ENCODE peak calls at places on chromosomes 4 and X, in six cellular contexts. U is aorta, M is small intestine, Y is astrocyte, Z is breast epithelium, R is MG63. Q is an unnamed sample.
A peak's percentile ranks its signal among the peaks of the same experiment; 100 is the strongest.

GRCh38 chrX:134803551-134804183 is 145.4 kb upstream of the PLAC1 start:
- DNase-seq in M (peak; percentile 14), R (no peak), Z (no peak), U (no peak), Y (peak; percentile 4), Q (no peak)

GRCh38 chrX:142250502-142250901 is 45.4 kb upstream of the MAGEC2 start:
- DNase-seq in M (no peak), Y (no peak), R (no peak), Z (no peak), U (no peak), Q (no peak)

GRCh38 chr4:99625369-99625768 is 32.3 kb downstream of the C4orf54 start:
- DNase-seq in Z (no peak), R (no peak), M (no peak), Y (no peak), U (no peak), Q (no peak)

GRCh38 chrX:72020788-72021187 is 110.1 kb downstream of the NHSL2 start:
- DNase-seq in R (no peak), U (no peak), Y (no peak), M (no peak), Z (no peak), Q (no peak)

GRCh38 chr4:45325112-45325462 is 598.7 kb upstream of the GNPDA2 start:
- DNase-seq in M (no peak), R (no peak), U (no peak), Y (no peak), Z (no peak), Q (no peak)

GRCh38 chr4:109996531-109996930 is 83.8 kb downstream of the EGF start:
- DNase-seq in U (no peak), M (no peak), Y (no peak), Z (no peak), R (peak; percentile 1), Q (no peak)

GRCh38 chr4:101345271-101345595 is 2.1 kb downstream of the PPP3CA start:
- DNase-seq in U (no peak), Z (no peak), Y (no peak), M (peak; percentile 20), R (no peak), Q (no peak)

GRCh38 chr4:184826315-184827266 is 823 bp upstream of the ACSL1 start:
- DNase-seq in Z (no peak), U (no peak), M (peak; percentile 31), Y (no peak), R (peak; percentile 9), Q (no peak)

GRCh38 chr4:102438873-102439614 is 62.1 kb upstream of the NFKB1 start:
- DNase-seq in R (no peak), M (peak; percentile 15), Y (peak; percentile 80), U (no peak), Z (no peak), Q (no peak)

GRCh38 chrX:44775726-44776125 is 68.1 kb upstream of the DUSP21 start:
- DNase-seq in Z (no peak), M (no peak), U (no peak), R (no peak), Y (no peak), Q (no peak)

GRCh38 chrX:78514852-78515251 is 144.3 kb downstream of the RTL3 start:
- DNase-seq in Z (no peak), R (no peak), U (no peak), Y (peak; percentile 4), M (no peak), Q (peak; percentile 54)

GRCh38 chrX:11341274-11342256 is 48.4 kb downstream of the AMELX start:
- DNase-seq in R (peak; percentile 86), Y (peak; percentile 79), U (peak; percentile 86), Z (no peak), M (no peak), Q (no peak)

GRCh38 chrX:19532709-19533108 is 17.4 kb upstream of the MAP3K15 start:
- DNase-seq in Y (no peak), R (no peak), M (no peak), Z (no peak), U (no peak), Q (no peak)

GRCh38 chr4:123616970-123617392 is 220.4 kb downstream of the SPRY1 start:
- DNase-seq in R (no peak), M (peak; percentile 69), Z (peak; percentile 33), Y (no peak), U (no peak), Q (no peak)

GRCh38 chrX:41382699-41383645 is 49.0 kb downstream of the DDX3X start:
- DNase-seq in U (peak; percentile 3), R (no peak), M (peak; percentile 88), Z (no peak), Y (peak; percentile 22), Q (no peak)

GRCh38 chrX:154804957-154805695 is at the start of gene MPP1:
- DNase-seq in M (peak; percentile 80), Z (peak; percentile 32), Y (peak; percentile 52), U (peak; percentile 89), R (peak; percentile 68), Q (no peak)

GRCh38 chrX:123339201-123339905 is 155.3 kb downstream of the GRIA3 start:
- DNase-seq in U (no peak), Y (peak; percentile 73), M (peak; percentile 0), R (no peak), Z (no peak), Q (no peak)

GRCh38 chrX:25442501-25442900 is 426.7 kb upstream of the ARX start:
- DNase-seq in M (no peak), Y (no peak), R (no peak), U (no peak), Z (no peak), Q (no peak)

GRCh38 chrX:31215277-31215815 is 143.5 kb upstream of the FTHL17 start:
- DNase-seq in Y (no peak), U (no peak), M (no peak), Z (no peak), R (no peak), Q (no peak)

GRCh38 chrX:52995974-52996304 is 37.6 kb upstream of the FAM156A start:
- DNase-seq in R (no peak), Z (no peak), M (no peak), Y (no peak), U (no peak), Q (no peak)

GRCh38 chr4:184536070-184536880 is 61.9 kb upstream of the IRF2 start:
- DNase-seq in Y (no peak), R (no peak), M (no peak), U (no peak), Z (no peak), Q (no peak)

GRCh38 chr4:38889143-38889542 is 21.5 kb downstream of the FAM114A1 start:
- DNase-seq in M (peak; percentile 64), U (no peak), R (no peak), Z (no peak), Y (peak; percentile 93), Q (no peak)

GRCh38 chrX:10110316-10110932 is 46.4 kb upstream of the CLCN4 start:
- DNase-seq in Z (no peak), Y (no peak), R (no peak), U (no peak), M (no peak), Q (no peak)

GRCh38 chr4:184196730-184197355 is 20.8 kb downstream of the ENPP6 start:
- DNase-seq in M (no peak), R (no peak), Y (no peak), U (no peak), Z (peak; percentile 30), Q (no peak)

GRCh38 chr4:70544279-70544870 is 26.0 kb downstream of the AMTN start:
- DNase-seq in R (no peak), M (peak; percentile 12), Z (no peak), Y (no peak), U (no peak), Q (peak; percentile 2)

GRCh38 chrX:151875270-151876026 is 37.2 kb upstream of the MAGEA4 start:
- DNase-seq in Z (no peak), U (no peak), R (no peak), M (no peak), Y (no peak), Q (no peak)

GRCh38 chr4:1249731-1250526 is 999 bp upstream of the CTBP1 start:
- DNase-seq in M (no peak), Y (peak; percentile 61), R (no peak), U (peak; percentile 83), Z (no peak), Q (no peak)

GRCh38 chr4:54233128-54233696 is 4.1 kb downstream of the PDGFRA start:
- DNase-seq in Z (peak; percentile 60), U (peak; percentile 97), R (peak; percentile 99), M (peak; percentile 75), Y (peak; percentile 79), Q (no peak)

GRCh38 chr4:23036503-23036902 is 343.8 kb downstream of the GBA3 start:
- DNase-seq in Z (no peak), Y (no peak), U (no peak), R (no peak), M (no peak), Q (no peak)

GRCh38 chr4:52843958-52844357 is 18.2 kb upstream of the RASL11B start:
- DNase-seq in Z (no peak), R (no peak), U (no peak), M (no peak), Y (no peak), Q (no peak)

GRCh38 chrX:6223516-6223915 is 5.2 kb downstream of the NLGN4X start:
- DNase-seq in M (no peak), Y (no peak), U (no peak), Z (no peak), R (no peak), Q (no peak)

GRCh38 chr4:8442596-8443358 is 2.2 kb downstream of the TRMT44 start:
- DNase-seq in Z (no peak), R (no peak), Y (no peak), U (no peak), M (no peak), Q (no peak)
- H3K4me3 ChIP-seq in Z (no peak overlapping the region), R (no peak overlapping the region), Y (no peak overlapping the region), U (no peak overlapping the region), M (no peak overlapping the region), Q (no peak overlapping the region)

DNA sequence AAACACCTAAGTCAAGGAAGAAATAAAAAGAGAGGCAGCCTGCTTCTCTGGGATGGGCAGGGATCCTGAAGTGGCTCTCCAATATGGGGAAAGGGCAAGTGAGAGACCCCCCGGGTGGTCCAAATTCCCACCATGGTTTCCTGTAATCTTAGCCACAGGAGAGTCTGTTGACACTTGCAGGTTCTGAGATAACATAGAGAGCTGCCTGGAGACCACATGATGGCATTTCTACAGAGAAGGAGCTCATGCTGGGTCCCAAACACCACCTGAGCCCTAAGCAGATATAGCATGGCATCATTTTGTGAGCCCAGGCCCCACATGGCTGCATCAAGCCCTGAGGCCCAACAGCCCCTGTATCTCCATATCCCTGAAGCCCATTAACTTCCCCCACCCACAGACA is 26.1 kb downstream of the PABPC1L2B start:
- DNase-seq in U (no peak), Y (no peak), R (no peak), Z (no peak), M (no peak), Q (no peak)
- H3K9me3 ChIP-seq in U (no peaks in the 10 kb centered on the region), Y (no peaks in the 10 kb centered on the region), R (no peaks in the 10 kb centered on the region), Z (peaks cover 8% of the 10 kb centered on the region), M (no peaks in the 10 kb centered on the region), Q (no peaks in the 10 kb centered on the region)

GRCh38 chr4:82431831-82432230 is 1.4 kb downstream of the ENOPH1 start:
- DNase-seq in Y (no peak), U (no peak), Z (no peak), M (no peak), R (no peak), Q (no peak)
- H3K4me3 ChIP-seq in Y (no peak overlapping the region), U (no peak overlapping the region), Z (no peak overlapping the region), M (no peak overlapping the region), R (peak overlapping the region; percentile 94), Q (no peak overlapping the region)

DNA sequence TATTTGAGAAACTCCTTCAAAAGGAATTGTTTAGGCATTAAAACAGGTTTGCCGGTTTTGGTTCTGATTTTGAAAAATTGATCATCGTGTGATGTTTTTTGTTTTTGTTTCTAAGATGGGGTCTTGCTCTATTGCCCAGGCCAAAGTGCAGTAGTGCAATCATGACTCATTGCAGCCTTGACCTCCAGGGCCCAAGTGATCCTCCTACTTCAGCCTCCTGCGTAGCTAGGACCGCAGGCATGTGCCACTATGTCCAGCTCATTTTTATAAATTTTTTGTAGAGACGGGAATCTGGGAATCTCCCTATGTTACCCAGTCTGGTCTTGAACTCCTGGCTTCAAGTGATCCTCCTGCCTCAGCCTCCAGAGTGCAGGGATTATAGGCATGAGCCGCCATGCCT is 35.0 kb downstream of the CLCN3 start:
- DNase-seq in R (no peak), M (no peak), Y (no peak), U (no peak), Z (no peak), Q (no peak)
- H3K9me3 ChIP-seq in R (no peaks in the 10 kb centered on the region), M (no peaks in the 10 kb centered on the region), Y (no peaks in the 10 kb centered on the region), U (no peaks in the 10 kb centered on the region), Z (no peaks in the 10 kb centered on the region), Q (no peaks in the 10 kb centered on the region)

Q was measured in iPS DF 6.9.